ENCODE peak calls at places on chromosome 16, in seven cellular contexts. T is psoas muscle, E is glutamatergic neuron, W is HEK293T, H is T-helper 17 cell, O is ELR, B is germinal center. L is an unnamed sample.

GRCh38 chr16:12459993-12460392 is 343.7 kb downstream of the CPPED1 start:
- DNase-seq in H (no peak), O (no peak), T (no peak), W (no peak), E (no peak), B (no peak), L (no peak)

GRCh38 chr16:69223882-69224281 is 36.9 kb downstream of the SNTB2 start:
- DNase-seq in B (no peak), W (no peak), H (no peak), E (no peak), T (no peak), O (peak; percentile 85), L (no peak)

GRCh38 chr16:58032710-58033293 is 7.2 kb downstream of the MMP15 start:
- DNase-seq in T (no peak), H (no peak), B (no peak), O (no peak), E (peak; percentile 78), W (no peak), L (peak; percentile 43)

GRCh38 chr16:59046335-59046734 is 312.2 kb upstream of the GOT2 start:
- DNase-seq in T (no peak), H (no peak), W (no peak), O (peak; percentile 44), B (no peak), E (no peak), L (no peak)

GRCh38 chr16:56617212-56618085 is 8.1 kb upstream of the MT1E start:
- DNase-seq in E (peak; percentile 68), T (peak; percentile 91), H (no peak), O (peak; percentile 69), W (no peak), B (no peak), L (peak; percentile 66)

GRCh38 chr16:81679721-81680430 is 99.2 kb upstream of the PLCG2 start:
- DNase-seq in T (no peak), H (no peak), W (no peak), E (no peak), O (no peak), B (no peak), L (no peak)

GRCh38 chr16:80804451-80805383 is at the start of gene CDYL2:
- DNase-seq in T (no peak), B (peak; percentile 85), O (peak; percentile 46), E (peak; percentile 61), W (peak; percentile 54), H (peak; percentile 52), L (no peak)

GRCh38 chr16:67846063-67846319 is 742 bp upstream of the NUTF2 start:
- DNase-seq in T (no peak), E (no peak), W (no peak), B (no peak), H (no peak), O (peak; percentile 25), L (no peak)

GRCh38 chr16:70399951-70400350 is 38.9 kb downstream of the ST3GAL2 start:
- DNase-seq in H (no peak), T (no peak), E (no peak), B (no peak), W (no peak), O (no peak), L (no peak)

GRCh38 chr16:86809458-86809955 is 231.2 kb downstream of the FOXL1 start:
- DNase-seq in E (no peak), T (no peak), H (no peak), B (no peak), O (peak; percentile 71), W (no peak), L (no peak)

GRCh38 chr16:56204836-56205235 is 13.5 kb downstream of the GNAO1 start:
- DNase-seq in H (no peak), O (no peak), T (no peak), W (no peak), E (no peak), B (no peak), L (no peak)

GRCh38 chr16:8533509-8533908 is 56.8 kb downstream of the TMEM114 start:
- DNase-seq in E (no peak), W (no peak), T (no peak), H (no peak), B (no peak), O (no peak), L (no peak)

GRCh38 chr16:82808036-82808435 is 181.3 kb downstream of the CDH13 start:
- DNase-seq in E (no peak), O (no peak), T (no peak), W (no peak), H (no peak), B (no peak), L (no peak)

GRCh38 chr16:68995011-68995504 is 110.4 kb upstream of the HAS3 start:
- DNase-seq in E (no peak), B (no peak), H (no peak), T (no peak), W (peak; percentile 28), O (peak; percentile 80), L (no peak)

GRCh38 chr16:66979011-66979717 is 9.2 kb upstream of the CES4A start:
- DNase-seq in E (no peak), T (peak; percentile 69), W (no peak), B (no peak), O (peak; percentile 17), H (no peak), L (no peak)

GRCh38 chr16:49640606-49641005 is 215.3 kb downstream of the ZNF423 start:
- DNase-seq in H (no peak), O (no peak), T (peak; percentile 58), E (no peak), W (no peak), B (no peak), L (no peak)

GRCh38 chr16:31099860-31100638 is 5.5 kb upstream of the VKORC1 start:
- DNase-seq in B (no peak), E (no peak), T (no peak), W (no peak), H (no peak), O (peak; percentile 60), L (no peak)

GRCh38 chr16:20302389-20302788 is 24.9 kb downstream of the GP2 start:
- DNase-seq in O (no peak), H (no peak), B (no peak), W (no peak), E (no peak), T (no peak), L (no peak)

GRCh38 chr16:82671743-82672142 is 45.0 kb downstream of the CDH13 start:
- DNase-seq in T (no peak), H (no peak), E (no peak), B (no peak), O (peak; percentile 31), W (no peak), L (no peak)

GRCh38 chr16:61792194-61792904 is 243.9 kb downstream of the CDH8 start:
- DNase-seq in O (peak; percentile 63), E (no peak), H (no peak), W (no peak), T (no peak), B (no peak), L (no peak)

GRCh38 chr16:20674684-20675487 is 22.6 kb downstream of the ACSM1 start:
- DNase-seq in W (no peak), O (no peak), E (no peak), B (no peak), T (no peak), H (no peak), L (no peak)

GRCh38 chr16:81014672-81015071 is 7.7 kb downstream of the CENPN start:
- DNase-seq in E (no peak), T (no peak), B (no peak), H (no peak), W (no peak), O (no peak), L (no peak)

GRCh38 chr16:81707411-81708321 is 71.4 kb upstream of the PLCG2 start:
- DNase-seq in E (no peak), W (no peak), H (no peak), B (no peak), T (no peak), O (peak; percentile 36), L (no peak)

GRCh38 chr16:58299757-58300349 is 5.0 kb upstream of the PRSS54 start:
- DNase-seq in O (peak; percentile 51), H (no peak), E (peak; percentile 41), W (peak; percentile 40), B (peak; percentile 33), T (no peak), L (no peak)

GRCh38 chr16:19900590-19900989 is 15.9 kb upstream of the GPRC5B start:
- DNase-seq in H (no peak), B (no peak), T (no peak), W (no peak), O (no peak), E (no peak), L (no peak)

GRCh38 chr16:87216824-87217205 is 100.4 kb downstream of the C16orf95 start:
- DNase-seq in E (no peak), O (peak; percentile 61), W (no peak), H (no peak), T (no peak), B (no peak), L (no peak)

GRCh38 chr16:11986521-11987057 is 10.1 kb downstream of the SNX29 start:
- DNase-seq in O (no peak), B (no peak), T (no peak), H (no peak), E (no peak), W (no peak), L (no peak)

GRCh38 chr16:71460246-71460645 is 1.8 kb downstream of the ZNF23 start:
- DNase-seq in E (no peak), T (no peak), H (no peak), B (no peak), O (peak; percentile 87), W (no peak), L (no peak)

GRCh38 chr16:15043344-15043743 is 12.5 kb downstream of the NTAN1 start:
- DNase-seq in W (no peak), T (no peak), E (no peak), B (no peak), O (peak; percentile 19), H (no peak), L (no peak)

GRCh38 chr16:53061701-53062159 is 6.9 kb downstream of the CHD9 start:
- DNase-seq in H (no peak), W (no peak), B (peak; percentile 77), O (no peak), E (no peak), T (no peak), L (no peak)

GRCh38 chr16:72946063-72946462 is 101.9 kb downstream of the ZFHX3 start:
- DNase-seq in T (no peak), W (no peak), H (no peak), O (no peak), E (no peak), B (no peak), L (no peak)

GRCh38 chr16:75272097-75272548 is 20.7 kb upstream of the BCAR1 start:
- DNase-seq in T (no peak), B (no peak), O (no peak), W (no peak), H (no peak), E (no peak), L (no peak)

GRCh38 chr16:56281256-56281805 is 90.0 kb downstream of the GNAO1 start:
- DNase-seq in W (peak; percentile 30), B (peak; percentile 30), T (no peak), O (peak; percentile 54), H (no peak), E (no peak), L (no peak)

GRCh38 chr16:67648088-67648763 is 3.3 kb downstream of the CARMIL2 start:
- DNase-seq in B (no peak), W (no peak), T (no peak), O (no peak), E (no peak), H (no peak), L (no peak)